ENCODE peak calls at places on chromosomes 5 and 9, in five cellular contexts. L, B, N, A and Q are unnamed samples.

GRCh38 chr9:137461663-137462395 is 2.7 kb upstream of the NSMF start:
- DNase-seq in L (peak), B (peak), N (peak), A (peak), Q (no peak)

GRCh38 chr5:154284433-154284832 is 93.9 kb downstream of the GALNT10 start:
- DNase-seq in L (no peak), B (no peak), N (no peak), A (no peak), Q (no peak)

GRCh38 chr5:58077387-58077786 is 382.5 kb downstream of the PLK2 start:
- DNase-seq in L (no peak), B (no peak), N (no peak), A (no peak), Q (no peak)

GRCh38 chr5:32129074-32129598 is 45.0 kb downstream of the GOLPH3 start:
- DNase-seq in L (no peak), B (no peak), N (no peak), A (no peak), Q (no peak)

GRCh38 chr5:60196382-60197113 is 303.0 kb upstream of the PDE4D start:
- DNase-seq in L (peak), B (peak), N (peak), A (peak), Q (peak)

GRCh38 chr5:92353107-92354030 is 970.3 kb upstream of the ARRDC3 start:
- DNase-seq in L (no peak), B (no peak), N (peak), A (no peak), Q (no peak)

GRCh38 chr9:114538241-114538640 is 33.0 kb upstream of the WHRN start:
- DNase-seq in L (peak), B (no peak), N (no peak), A (peak), Q (peak)

GRCh38 chr9:131732061-131732526 is 7.8 kb downstream of the RAPGEF1 start:
- DNase-seq in L (peak), B (peak), N (peak), A (peak), Q (peak)

GRCh38 chr9:99169982-99170761 is 51.6 kb downstream of the ALG2 start:
- DNase-seq in L (no peak), B (no peak), N (no peak), A (no peak), Q (no peak)

GRCh38 chr9:96116275-96117051 is 185.5 kb downstream of the HSD17B3 start:
- DNase-seq in L (no peak), B (peak), N (peak), A (peak), Q (no peak)

GRCh38 chr5:74342189-74342588 is 298.3 kb downstream of the ENC1 start:
- DNase-seq in L (no peak), B (no peak), N (no peak), A (no peak), Q (no peak)

GRCh38 chr9:101536938-101537337 is 3.3 kb downstream of the RNF20 start:
- DNase-seq in L (peak), B (no peak), N (peak), A (peak), Q (no peak)

GRCh38 chr5:132258102-132259060 is 885 bp downstream of the PDLIM4 start:
- DNase-seq in L (peak), B (peak), N (peak), A (peak), Q (peak)

GRCh38 chr9:84343111-84343521 is 2.6 kb upstream of the SLC28A3 start:
- DNase-seq in L (no peak), B (no peak), N (no peak), A (no peak), Q (peak)

GRCh38 chr5:163165277-163165676 is 272.1 kb upstream of the CCNG1 start:
- DNase-seq in L (no peak), B (no peak), N (no peak), A (no peak), Q (no peak)

GRCh38 chr5:82364497-82364896 is 86.3 kb upstream of the RPS23 start:
- DNase-seq in L (no peak), B (no peak), N (peak), A (no peak), Q (no peak)

GRCh38 chr5:101860563-101860962 is 435.5 kb downstream of the SLCO4C1 start:
- DNase-seq in L (no peak), B (no peak), N (no peak), A (no peak), Q (no peak)

GRCh38 chr5:82312373-82312856 is 34.3 kb upstream of the RPS23 start:
- DNase-seq in L (peak), B (peak), N (peak), A (peak), Q (peak)

GRCh38 chr5:8842906-8843590 is 702.8 kb downstream of the SEMA5A start:
- DNase-seq in L (no peak), B (no peak), N (peak), A (no peak), Q (no peak)

GRCh38 chr5:71483355-71483754 is 27.9 kb downstream of the BDP1 start:
- DNase-seq in L (peak), B (no peak), N (peak), A (no peak), Q (peak)

GRCh38 chr9:133117271-133118178 is 3.5 kb downstream of the RALGDS start:
- DNase-seq in L (no peak), B (peak), N (peak), A (no peak), Q (no peak)

GRCh38 chr9:127311239-127311741 is 46.7 kb downstream of the GARNL3 start:
- DNase-seq in L (peak), B (no peak), N (peak), A (peak), Q (no peak)

GRCh38 chr5:159849437-159850191 is 66.7 kb upstream of the ADRA1B start:
- DNase-seq in L (peak), B (peak), N (peak), A (no peak), Q (peak)

GRCh38 chr5:53431665-53432064 is 48.8 kb upstream of the FST start:
- DNase-seq in L (no peak), B (no peak), N (no peak), A (no peak), Q (no peak)

GRCh38 chr9:2138646-2139045 is 123.5 kb downstream of the SMARCA2 start:
- DNase-seq in L (no peak), B (no peak), N (no peak), A (no peak), Q (no peak)

GRCh38 chr5:168282120-168282519 is 9.3 kb upstream of the WWC1 start:
- DNase-seq in L (no peak), B (no peak), N (peak), A (no peak), Q (no peak)

GRCh38 chr5:124528838-124529237 is 217.6 kb downstream of the ZNF608 start:
- DNase-seq in L (no peak), B (no peak), N (no peak), A (no peak), Q (no peak)

GRCh38 chr5:147098233-147098790 is 136.5 kb upstream of the STK32A start:
- DNase-seq in L (peak), B (no peak), N (peak), A (peak), Q (no peak)

GRCh38 chr5:39189297-39189955 is 29.9 kb downstream of the FYB1 start:
- DNase-seq in L (no peak), B (no peak), N (no peak), A (no peak), Q (no peak)

GRCh38 chr5:38536968-38537367 is 19.5 kb downstream of the LIFR start:
- DNase-seq in L (no peak), B (no peak), N (no peak), A (no peak), Q (no peak)

GRCh38 chr9:35907732-35908483 is 1.4 kb upstream of the SPAAR start:
- DNase-seq in L (peak), B (peak), N (peak), A (peak), Q (peak)
- TF ChIP-seq CTCF in L (no peak), B (no peak), N (no peak), A (no peak), Q (no peak)

GRCh38 chr5:34452170-34452828 is 203.8 kb upstream of the RAI14 start:
- DNase-seq in L (peak), B (no peak), N (peak), A (no peak), Q (peak)
- H3K27ac ChIP-seq in L (no peak), B (no peak), N (no peak), A (no peak), Q (no peak)

DNA sequence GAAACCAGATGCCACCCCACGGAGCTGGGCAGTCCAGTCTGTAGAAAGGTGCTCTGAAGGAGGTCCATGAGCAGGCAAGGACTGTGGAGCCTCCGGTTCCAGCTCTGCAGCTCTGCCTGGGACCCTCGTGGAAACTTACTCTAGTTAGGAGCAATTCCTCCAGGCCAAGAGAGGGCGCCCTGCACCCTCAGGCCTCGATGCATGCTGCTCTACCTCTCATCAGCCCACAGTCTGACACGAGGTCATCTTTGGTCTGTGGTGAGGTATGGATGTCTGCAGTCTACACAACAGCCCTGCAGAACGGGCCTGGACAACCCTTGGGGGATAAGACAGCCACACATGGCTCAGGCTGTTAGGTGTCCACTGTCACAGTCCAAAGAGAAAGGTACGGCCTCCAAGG is 50.6 kb upstream of the UBTD2 start:
- DNase-seq in L (no peak), B (no peak), N (no peak), A (no peak), Q (no peak)
- TF ChIP-seq CTCF in L (no peak), B (no peak), N (no peak), A (no peak), Q (peak)

GRCh38 chr5:14579246-14579645 is 2.3 kb upstream of the OTULINL start:
- DNase-seq in L (no peak), B (no peak), N (no peak), A (no peak), Q (no peak)
- H3K27ac ChIP-seq in L (no peak), B (no peak), N (no peak), A (no peak), Q (no peak)

GRCh38 chr5:115766608-115767007 is 49.9 kb downstream of the CDO1 start:
- DNase-seq in L (no peak), B (no peak), N (no peak), A (no peak), Q (no peak)

GRCh38 chr5:115767424-115767823 is 49.0 kb downstream of the CDO1 start:
- DNase-seq in L (no peak), B (no peak), N (no peak), A (no peak), Q (no peak)

GRCh38 chr5:115773010-115773580 is 43.4 kb downstream of the CDO1 start:
- DNase-seq in L (no peak), B (no peak), N (no peak), A (no peak), Q (no peak)

GRCh38 chr5:115774684-115775083 is 41.8 kb downstream of the CDO1 start:
- DNase-seq in L (no peak), B (peak), N (no peak), A (no peak), Q (no peak)

GRCh38 chr5:115770466-115770865 is 46.0 kb downstream of the CDO1 start:
- DNase-seq in L (no peak), B (no peak), N (no peak), A (no peak), Q (no peak)
- TF ChIP-seq CTCF in L (no peak), B (no peak), N (peak), A (peak), Q (peak)

GRCh38 chr9:38484076-38484637 is 59.9 kb upstream of the IGFBPL1 start:
- DNase-seq in L (no peak), B (no peak), N (no peak), A (no peak), Q (no peak)

GRCh38 chr9:38482918-38483592 is 58.8 kb upstream of the IGFBPL1 start:
- DNase-seq in L (peak), B (no peak), N (no peak), A (no peak), Q (peak)

DNA sequence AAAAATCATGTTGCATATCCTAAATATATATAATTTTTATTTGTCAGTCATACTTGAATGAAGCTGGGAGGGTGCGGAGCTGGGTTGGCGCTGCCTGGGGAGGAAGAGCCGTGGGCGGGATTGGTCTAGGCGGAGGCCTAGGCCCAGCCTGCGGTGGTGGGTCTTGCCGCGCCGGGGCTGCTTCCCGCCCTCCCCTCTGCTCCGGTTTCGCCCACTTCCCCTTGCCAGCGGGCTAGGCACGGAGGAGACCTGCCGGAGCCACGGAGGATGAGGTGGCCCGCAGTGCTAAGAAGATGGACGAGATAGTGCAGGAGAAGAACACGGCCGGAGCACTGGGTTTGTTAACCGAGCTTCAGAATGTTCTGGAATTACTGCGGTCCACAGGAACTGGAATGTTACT is 54.0 kb upstream of the IGFBPL1 start:
- DNase-seq in L (no peak), B (no peak), N (no peak), A (no peak), Q (no peak)
- H3K27ac ChIP-seq in L (no peak), B (no peak), N (no peak), A (no peak), Q (no peak)

DNA sequence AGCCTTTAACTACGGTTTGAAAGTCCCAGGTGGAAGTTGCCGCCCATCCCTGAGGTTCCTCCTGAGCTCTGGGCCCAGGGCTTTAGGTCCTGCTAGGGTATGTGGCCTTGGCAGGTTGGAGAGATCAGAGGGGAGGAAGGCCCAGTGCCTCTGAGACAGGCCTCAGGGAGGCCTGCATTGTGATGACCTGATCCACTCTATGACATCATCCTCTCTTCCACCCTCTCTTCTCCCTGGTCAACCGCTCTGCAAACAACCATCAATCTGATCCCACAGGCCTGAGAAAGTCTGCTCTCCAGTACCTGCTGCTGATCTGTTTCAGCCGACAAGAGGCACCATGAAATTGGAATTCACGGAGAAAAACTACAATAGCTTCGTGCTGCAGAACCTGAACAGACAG is at the start of gene CCIN:
- DNase-seq in L (no peak), B (no peak), N (no peak), A (no peak), Q (no peak)
- TF ChIP-seq CTCF in L (no peak), B (no peak), N (no peak), A (no peak), Q (no peak)

GRCh38 chr9:85742630-85742928 is 825 bp upstream of the AGTPBP1 start:
- DNase-seq in L (peak), B (no peak), N (peak), A (no peak), Q (peak)

GRCh38 chr9:85741875-85742629 is at the start of gene AGTPBP1:
- DNase-seq in L (peak), B (peak), N (peak), A (peak), Q (peak)

GRCh38 chr9:85744481-85744880 is 2.7 kb upstream of the AGTPBP1 start:
- DNase-seq in L (no peak), B (no peak), N (no peak), A (no peak), Q (no peak)

GRCh38 chr9:85745203-85745602 is 3.4 kb upstream of the AGTPBP1 start:
- DNase-seq in L (no peak), B (no peak), N (no peak), A (no peak), Q (no peak)

DNA sequence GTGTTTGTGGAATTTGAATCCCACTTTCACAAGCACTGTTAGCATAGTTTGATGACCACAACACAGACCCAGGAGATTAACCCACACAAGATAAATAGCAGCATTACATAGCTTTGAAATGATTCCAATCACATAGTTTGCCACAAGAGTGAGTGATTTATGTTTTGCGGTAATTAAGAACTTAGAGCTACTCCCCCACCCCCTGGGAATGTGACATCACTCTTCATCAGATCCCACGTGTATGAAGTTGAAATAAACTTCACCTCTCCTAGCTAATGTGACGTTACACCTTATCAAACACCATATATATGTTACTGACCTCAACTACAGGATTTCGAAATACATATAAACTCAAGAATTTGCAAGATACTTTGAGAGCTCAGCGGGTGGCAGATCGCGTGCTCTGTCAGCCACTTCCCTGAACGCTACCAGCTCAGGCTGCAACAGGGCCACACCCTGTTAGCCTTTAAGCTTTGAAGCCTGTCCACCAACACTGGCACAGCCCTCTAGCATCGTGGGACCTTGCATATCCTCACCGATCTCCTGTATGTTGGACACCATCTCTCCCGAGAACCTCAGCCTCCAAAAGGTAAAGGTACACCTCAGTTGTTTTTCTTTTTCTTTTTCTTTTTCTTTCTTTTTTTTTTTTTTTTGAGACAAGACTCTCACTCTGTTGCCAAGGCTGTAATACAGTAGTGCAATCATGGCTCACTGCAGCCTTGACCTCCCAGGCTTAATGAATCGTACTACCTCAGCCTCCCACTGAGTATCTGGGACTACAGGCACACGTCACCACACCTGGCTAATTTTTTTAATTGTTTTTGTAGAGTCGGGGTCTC is 1.8 kb upstream of the AGTPBP1 start:
- DNase-seq in L (peak), B (peak), N (peak), A (peak), Q (peak)
- H3K27ac ChIP-seq in L (peak), B (no peak), N (no peak), A (no peak), Q (no peak)